ENCODE peak calls at places on chromosomes 3 and 15, in eight cellular contexts. E, A, O, D, I, Q, N and B are unnamed samples.

GRCh38 chr3:150069158-150069536 is 98.5 kb upstream of the PFN2 start:
- DNase-seq in I (no peak), O (no peak), Q (no peak), D (no peak), N (no peak), A (no peak), E (no peak), B (no peak)

GRCh38 chr3:66469220-66469640 is 31.6 kb downstream of the LRIG1 start:
- DNase-seq in Q (no peak), D (no peak), O (no peak), A (no peak), N (no peak), E (no peak), I (no peak), B (no peak)

GRCh38 chr3:160485931-160486330 is 36.3 kb upstream of the TRIM59 start:
- DNase-seq in E (no peak), I (peak), Q (no peak), A (no peak), N (no peak), D (no peak), O (no peak), B (no peak)

GRCh38 chr3:112038863-112039262 is 4.3 kb downstream of the TMPRSS7 start:
- DNase-seq in I (no peak), N (no peak), A (no peak), E (no peak), D (no peak), Q (no peak), O (no peak), B (no peak)

GRCh38 chr3:167166594-167167253 is 213.4 kb downstream of the ZBBX start:
- DNase-seq in D (no peak), A (no peak), I (no peak), Q (no peak), E (no peak), N (no peak), O (no peak), B (peak)

GRCh38 chr3:177068967-177069366 is 128.3 kb downstream of the TBL1XR1 start:
- DNase-seq in Q (no peak), D (no peak), E (no peak), O (no peak), I (no peak), A (no peak), N (no peak), B (no peak)

GRCh38 chr3:126050626-126051025 is 33.3 kb downstream of the SLC41A3 start:
- DNase-seq in Q (no peak), A (no peak), E (no peak), D (no peak), N (no peak), I (no peak), O (no peak), B (no peak)

GRCh38 chr15:101250931-101251829 is 668 bp downstream of the CHSY1 start:
- DNase-seq in I (peak), N (peak), A (peak), D (peak), O (peak), E (peak), Q (no peak), B (no peak)

GRCh38 chr15:81776961-81777360 is 268.9 kb downstream of the MEX3B start:
- DNase-seq in E (no peak), D (no peak), O (no peak), A (no peak), Q (peak), N (no peak), I (no peak), B (no peak)

GRCh38 chr3:191415566-191415965 is 45.4 kb upstream of the PYDC2 start:
- DNase-seq in A (no peak), D (no peak), N (no peak), I (no peak), E (no peak), O (no peak), Q (no peak), B (no peak)

GRCh38 chr3:187737401-187738088 is 7.7 kb downstream of the BCL6 start:
- DNase-seq in A (peak), O (peak), D (peak), Q (peak), I (no peak), E (peak), N (peak), B (peak)

GRCh38 chr3:56744016-56744415 is 57.7 kb downstream of the ARHGEF3 start:
- DNase-seq in A (no peak), I (no peak), Q (no peak), N (no peak), E (no peak), D (no peak), O (no peak), B (no peak)

GRCh38 chr3:113773381-113773780 is 26.5 kb downstream of the ATP6V1A start:
- DNase-seq in N (no peak), E (no peak), D (no peak), Q (no peak), O (no peak), I (no peak), A (no peak), B (no peak)

GRCh38 chr15:101407439-101407838 is 82.1 kb downstream of the PCSK6 start:
- DNase-seq in Q (peak), D (no peak), E (peak), I (no peak), O (no peak), A (no peak), N (no peak), B (no peak)

GRCh38 chr3:141076821-141077571 is 25.8 kb downstream of the SPSB4 start:
- DNase-seq in I (no peak), D (no peak), O (peak), Q (no peak), E (peak), N (peak), A (no peak), B (peak)

GRCh38 chr3:10169000-10169496 is 4.3 kb downstream of the IRAK2 start:
- DNase-seq in N (no peak), Q (no peak), D (no peak), A (no peak), E (no peak), I (no peak), O (no peak), B (no peak)
- TF ChIP-seq CTCF in N (no peak), Q (no peak), D (no peak), A (peak), E (no peak), I (peak), O (no peak), B (no peak)

DNA sequence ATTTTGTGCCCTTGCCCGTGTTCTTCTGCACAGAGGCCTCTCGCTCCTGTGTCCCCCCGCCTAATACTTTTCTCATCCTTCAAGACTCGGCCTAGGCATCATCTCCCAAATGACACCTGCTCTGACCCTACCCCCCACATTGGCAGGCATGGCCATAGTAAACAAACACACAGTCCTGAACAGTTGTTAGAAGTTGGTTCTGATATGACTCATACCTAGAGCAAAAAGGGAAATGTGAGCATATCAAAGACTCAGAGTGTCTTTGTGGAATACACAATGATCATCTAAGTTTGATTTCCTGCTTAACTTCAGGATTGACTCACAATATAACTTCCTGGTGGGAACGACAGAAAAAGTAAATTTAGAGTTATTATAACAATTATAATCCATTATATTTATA is 120.5 kb downstream of the POLR2M start:
- DNase-seq in I (no peak), O (no peak), D (no peak), E (no peak), N (no peak), Q (no peak), A (no peak), B (no peak)
- TF ChIP-seq EP300 in I (no peak), O (no peak), D (no peak), E (no peak), N (no peak), Q (no peak), A (no peak), B (no peak)

GRCh38 chr3:148408667-148409066 is 289.0 kb upstream of the AGTR1 start:
- DNase-seq in Q (no peak), E (no peak), N (no peak), A (no peak), O (no peak), D (no peak), I (no peak), B (no peak)
- TF ChIP-seq CTCF in Q (peak), E (no peak), N (no peak), A (no peak), O (no peak), D (no peak), I (no peak), B (no peak)

GRCh38 chr3:1677576-1678164 is 421.0 kb upstream of the CNTN4 start:
- DNase-seq in E (no peak), O (no peak), D (no peak), N (no peak), I (no peak), Q (no peak), A (no peak), B (no peak)
- TF ChIP-seq EP300 in E (no peak), O (no peak), D (no peak), N (no peak), I (no peak), Q (no peak), A (no peak), B (no peak)

DNA sequence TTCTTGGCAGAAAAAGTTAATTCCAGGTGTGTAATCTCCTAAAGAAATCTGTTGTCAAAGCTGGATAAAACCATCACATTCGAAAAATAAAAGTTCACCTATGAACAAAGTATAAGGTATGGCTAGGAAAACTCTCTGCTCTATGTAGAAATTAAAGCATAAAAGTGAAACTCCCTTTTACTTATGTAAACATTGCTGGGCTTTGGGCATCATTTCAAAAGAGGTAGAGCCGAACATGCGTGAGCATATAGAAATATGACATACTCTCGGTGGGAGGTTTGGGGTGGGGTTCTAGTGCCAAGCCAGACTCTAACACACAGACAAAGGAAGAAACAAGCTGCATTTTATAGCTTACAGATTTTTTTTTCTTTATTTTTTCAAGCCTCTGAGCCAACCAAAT is 306.8 kb upstream of the ATP11B start:
- DNase-seq in I (no peak), A (no peak), Q (no peak), O (no peak), D (no peak), N (no peak), E (no peak), B (no peak)
- TF ChIP-seq CTCF in I (no peak), A (no peak), Q (no peak), O (no peak), D (no peak), N (no peak), E (no peak), B (no peak)

GRCh38 chr3:189839576-189839975 is 208.4 kb downstream of the TP63 start:
- DNase-seq in O (no peak), D (no peak), N (no peak), Q (no peak), A (no peak), I (peak), E (no peak), B (no peak)

GRCh38 chr3:189838291-189838690 is 207.1 kb downstream of the TP63 start:
- DNase-seq in D (no peak), N (no peak), O (no peak), I (no peak), Q (no peak), E (no peak), A (no peak), B (no peak)

GRCh38 chr3:189845069-189845468 is 213.9 kb downstream of the TP63 start:
- DNase-seq in O (no peak), A (no peak), N (no peak), Q (no peak), E (no peak), D (no peak), I (no peak), B (no peak)

GRCh38 chr3:189842681-189843602 is 211.8 kb downstream of the TP63 start:
- DNase-seq in E (no peak), O (no peak), Q (no peak), N (no peak), I (no peak), D (peak), A (no peak), B (no peak)

GRCh38 chr3:189841474-189842205 is 210.5 kb downstream of the TP63 start:
- DNase-seq in I (no peak), N (no peak), E (no peak), D (no peak), Q (no peak), O (no peak), A (no peak), B (no peak)
- TF ChIP-seq EP300 in I (no peak), N (no peak), E (no peak), D (no peak), Q (no peak), O (no peak), A (no peak), B (no peak)

DNA sequence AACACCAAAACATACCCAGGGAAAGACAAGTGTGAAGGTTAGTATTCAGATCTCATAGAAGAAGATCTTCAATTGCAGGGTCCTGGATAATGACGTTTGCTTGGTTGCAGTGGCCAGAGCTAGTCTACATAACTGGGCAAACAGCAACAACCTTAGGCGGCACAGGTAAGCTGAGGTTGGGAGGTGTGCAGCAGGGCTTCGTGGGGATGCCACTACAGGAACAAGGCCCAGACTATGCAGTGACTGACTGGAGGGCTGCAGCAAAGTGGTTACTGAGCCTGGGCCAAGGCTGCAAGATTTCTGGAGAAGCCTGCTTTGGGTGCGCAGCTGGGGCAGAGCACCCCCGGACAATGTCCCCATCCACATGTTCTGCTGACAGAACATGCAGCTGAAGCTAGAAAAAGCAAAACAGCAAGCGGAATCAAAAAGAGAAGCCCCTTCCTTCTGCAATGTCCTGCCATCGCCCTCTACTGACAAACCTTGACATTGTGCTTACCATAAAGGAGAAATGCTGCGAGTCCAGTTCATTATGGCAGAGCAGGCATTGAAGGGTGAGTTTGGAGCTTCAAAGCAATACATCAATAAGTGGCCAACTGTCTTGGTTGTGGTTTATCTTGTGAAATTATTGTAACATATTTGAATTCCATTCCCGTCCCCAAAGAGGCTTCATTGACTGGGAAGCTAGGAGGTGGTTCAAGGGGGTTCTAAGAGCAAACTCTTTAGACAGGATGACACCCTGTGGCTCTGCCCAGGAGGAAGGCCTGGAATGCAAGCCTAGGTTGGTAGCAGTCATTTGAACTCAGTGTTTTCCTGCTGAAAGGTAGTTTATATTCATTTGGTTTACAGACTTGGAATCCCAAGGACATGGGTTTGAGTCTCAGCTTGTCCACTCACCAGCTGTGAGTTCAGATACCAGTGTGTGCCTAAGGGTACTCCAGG is 217.0 kb downstream of the PDCD6IP start:
- DNase-seq in N (no peak), E (no peak), I (no peak), O (no peak), A (no peak), D (no peak), Q (peak), B (no peak)
- TF ChIP-seq CTCF in N (no peak), E (no peak), I (peak), O (no peak), A (peak), D (no peak), Q (peak), B (no peak)

GRCh38 chr3:60086811-60087210 is 1037.0 kb upstream of the CFAP20DC start:
- DNase-seq in A (no peak), N (no peak), I (no peak), Q (no peak), O (no peak), D (no peak), E (no peak), B (no peak)
- TF ChIP-seq EP300 in A (no peak), N (no peak), I (no peak), Q (no peak), O (no peak), D (no peak), E (no peak), B (no peak)

DNA sequence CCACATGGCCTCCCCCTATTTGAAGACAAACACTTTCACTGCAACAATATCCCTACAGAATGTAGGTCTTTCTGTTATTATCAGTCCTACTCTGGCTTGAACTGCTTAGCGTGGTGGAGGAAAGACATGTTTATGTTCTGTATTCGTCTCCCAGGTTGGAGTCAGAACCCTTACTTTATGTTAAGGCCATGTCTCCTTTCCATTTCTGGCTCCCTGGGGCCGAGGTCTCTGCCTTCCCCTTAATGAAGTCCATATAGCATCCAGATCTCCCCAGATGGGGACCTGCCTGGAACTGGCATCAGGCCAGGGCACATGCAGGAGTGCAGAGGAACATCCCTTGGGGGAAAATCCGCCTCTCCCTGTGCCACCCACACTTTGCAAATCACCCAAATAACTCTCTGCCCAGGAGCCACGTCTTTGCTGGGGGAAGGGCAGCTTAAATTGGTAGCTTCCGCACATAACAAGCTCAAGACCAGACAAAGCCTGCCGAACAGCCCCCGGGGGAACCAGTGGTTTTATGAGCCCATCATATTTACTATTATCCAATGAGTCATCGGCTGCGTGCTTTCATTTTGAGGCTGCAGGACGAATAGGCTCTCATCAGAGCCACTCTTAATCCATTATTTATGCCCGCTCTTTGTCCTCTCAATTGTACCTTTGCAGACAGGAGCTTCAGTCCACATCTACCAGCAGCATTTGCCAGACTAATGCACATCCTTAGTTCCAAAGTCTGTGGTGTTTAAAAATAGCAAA is 237.0 kb downstream of the UACA start:
- DNase-seq in O (peak), I (peak), N (no peak), D (no peak), A (peak), E (no peak), Q (peak), B (peak)
- TF ChIP-seq CTCF in O (no peak), I (no peak), N (no peak), D (no peak), A (no peak), E (no peak), Q (no peak), B (no peak)